ENCODE peak calls at places on chromosomes 12 and 14, in seven cellular contexts. S is heart left ventricle, U is tibial artery, T is brain microvascular endothelial cell, H is AG10803, F is stomach, W is GM23338. J is an unnamed sample.
A peak's percentile ranks its signal among the peaks of the same experiment; 100 is the strongest.

GRCh38 chr12:96810057-96810456 is 97.0 kb upstream of the NEDD1 start:
- DNase-seq in U (no peak), W (peak; percentile 11), T (no peak), H (no peak), S (no peak), F (no peak), J (peak; percentile 11)

GRCh38 chr12:128191380-128191779 is 75.6 kb upstream of the TMEM132C start:
- DNase-seq in W (no peak), T (no peak), H (no peak), S (no peak), F (no peak), U (no peak), J (no peak)

GRCh38 chr14:26008290-26008689 is 589.5 kb downstream of the NOVA1 start:
- DNase-seq in S (no peak), T (no peak), H (no peak), F (no peak), W (peak; percentile 91), U (no peak), J (no peak)

GRCh38 chr12:104360157-104360556 is 56.6 kb downstream of the EID3 start:
- DNase-seq in S (no peak), F (no peak), W (no peak), U (no peak), T (peak; percentile 45), H (no peak), J (no peak)

GRCh38 chr14:105200074-105200473 is 19.0 kb upstream of the NUDT14 start:
- DNase-seq in T (no peak), F (no peak), W (no peak), U (no peak), H (no peak), S (no peak), J (no peak)

GRCh38 chr12:41882144-41882805 is 262.4 kb downstream of the GXYLT1 start:
- DNase-seq in W (no peak), U (no peak), S (no peak), F (no peak), T (no peak), H (no peak), J (no peak)

GRCh38 chr12:9673404-9674225 is 4.1 kb downstream of the CLEC2D start:
- DNase-seq in U (peak; percentile 74), W (peak; percentile 27), T (peak; percentile 94), S (peak; percentile 67), H (peak; percentile 91), F (no peak), J (peak; percentile 96)

GRCh38 chr12:27237790-27238771 is 6.0 kb upstream of the STK38L start:
- DNase-seq in H (no peak), T (peak; percentile 18), F (no peak), U (no peak), S (no peak), W (no peak), J (no peak)

GRCh38 chr14:22039938-22040780 is 366.5 kb upstream of the OR4E1 start:
- DNase-seq in H (no peak), S (no peak), U (no peak), F (no peak), T (no peak), W (peak; percentile 27), J (no peak)

GRCh38 chr14:29461131-29461530 is 466.5 kb downstream of the PRKD1 start:
- DNase-seq in U (no peak), F (no peak), H (no peak), W (no peak), T (no peak), S (no peak), J (no peak)

GRCh38 chr14:23365353-23366162 is 586 bp upstream of the EFS start:
- DNase-seq in U (peak; percentile 66), S (no peak), T (no peak), H (no peak), F (peak; percentile 45), W (peak; percentile 70), J (peak; percentile 13)

GRCh38 chr14:59424707-59425106 is 40.5 kb downstream of the GPR135 start:
- DNase-seq in F (no peak), W (no peak), U (no peak), S (peak; percentile 80), H (peak; percentile 4), T (no peak), J (no peak)

GRCh38 chr14:104544362-104544761 is 35.2 kb upstream of the C14orf180 start:
- DNase-seq in W (no peak), T (no peak), F (no peak), S (no peak), H (no peak), U (no peak), J (no peak)

GRCh38 chr14:76717508-76717907 is 43.8 kb upstream of the VASH1 start:
- DNase-seq in U (no peak), S (no peak), H (no peak), F (no peak), T (no peak), W (no peak), J (no peak)

GRCh38 chr14:37608649-37609048 is 13.2 kb downstream of the TTC6 start:
- DNase-seq in F (no peak), H (no peak), W (no peak), T (no peak), S (no peak), U (no peak), J (no peak)

GRCh38 chr12:89863332-89863938 is 154.8 kb upstream of the ATP2B1 start:
- DNase-seq in H (no peak), T (no peak), F (no peak), S (no peak), W (no peak), U (no peak), J (no peak)

GRCh38 chr12:118714051-118714460 is 267.3 kb upstream of the SRRM4 start:
- DNase-seq in T (no peak), U (no peak), W (peak; percentile 93), H (no peak), F (no peak), S (no peak), J (no peak)

GRCh38 chr14:95885866-95886265 is 9.2 kb downstream of the TUNAR start:
- DNase-seq in U (no peak), F (peak; percentile 55), S (no peak), W (no peak), H (peak; percentile 3), T (no peak), J (peak; percentile 7)

GRCh38 chr14:55502746-55503284 is 62.4 kb upstream of the TBPL2 start:
- DNase-seq in S (no peak), T (no peak), U (no peak), F (no peak), W (no peak), H (no peak), J (no peak)

GRCh38 chr12:104219361-104219892 is 3.8 kb downstream of the TXNRD1 start:
- DNase-seq in T (peak; percentile 86), U (no peak), W (no peak), S (no peak), F (no peak), H (peak; percentile 99), J (peak; percentile 90)

GRCh38 chr12:108995370-108995992 is 25.4 kb downstream of the SVOP start:
- DNase-seq in H (no peak), T (no peak), U (peak; percentile 6), S (no peak), F (no peak), W (no peak), J (no peak)

GRCh38 chr12:54374555-54375257 is 9.8 kb downstream of the ZNF385A start:
- DNase-seq in S (peak; percentile 82), T (no peak), W (no peak), H (no peak), F (no peak), U (no peak), J (no peak)

GRCh38 chr12:46402451-46402850 is 29.9 kb upstream of the SLC38A2 start:
- DNase-seq in H (peak; percentile 97), S (no peak), W (no peak), U (peak; percentile 80), F (no peak), T (no peak), J (peak; percentile 92)

DNA sequence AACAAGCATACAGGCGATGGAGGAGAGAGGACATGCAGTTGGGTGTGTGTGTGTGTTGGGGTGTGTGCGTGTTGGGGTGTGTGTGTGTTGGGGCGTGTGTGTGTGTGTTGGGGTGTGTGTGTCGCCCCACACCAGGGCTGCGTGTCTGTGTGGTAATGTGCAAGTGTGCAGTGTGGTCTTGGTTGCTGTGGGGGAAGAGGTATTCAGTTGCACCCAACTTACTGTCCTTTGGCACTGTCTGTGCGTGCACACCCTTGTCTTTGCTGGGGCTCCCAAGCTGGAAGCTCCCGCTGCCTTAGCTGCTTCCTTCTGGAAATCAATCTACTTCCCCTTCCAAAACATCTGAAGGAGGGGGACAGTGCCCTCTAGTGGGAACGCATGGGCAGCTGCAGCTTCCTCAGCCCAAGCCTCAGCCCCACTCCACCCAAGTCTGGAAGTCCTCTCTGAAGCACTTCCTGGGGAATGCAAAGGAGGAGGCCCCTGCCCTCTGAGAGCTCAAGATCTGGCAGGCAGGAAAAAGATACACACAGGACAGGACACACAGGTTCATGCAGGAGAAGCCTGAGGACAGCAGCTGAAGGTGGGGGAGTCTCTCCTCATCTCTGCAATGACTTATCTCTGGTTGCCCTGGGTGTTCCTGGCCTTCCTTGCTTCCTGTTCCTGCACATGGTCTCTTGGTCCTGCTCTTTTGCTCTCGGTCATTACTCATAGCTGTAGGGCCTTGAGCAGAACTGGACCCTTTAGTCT is 13.1 kb downstream of the ASIC1 start:
- DNase-seq in S (peak; percentile 81), U (peak; percentile 85), T (peak; percentile 63), W (peak; percentile 89), H (peak; percentile 82), F (peak; percentile 83), J (peak; percentile 83)
- H3K4me3 ChIP-seq in S (no peak overlapping the region), U (no peak overlapping the region), T (no peak overlapping the region), W (no peak overlapping the region), H (no peak overlapping the region), F (no peak overlapping the region), J (no peak overlapping the region)

GRCh38 chr12:13046914-13047472 is 2.8 kb downstream of the FAM234B start:
- DNase-seq in W (no peak), H (no peak), F (no peak), T (no peak), U (no peak), S (no peak), J (no peak)

GRCh38 chr12:13044859-13045384 is 741 bp downstream of the FAM234B start:
- DNase-seq in H (no peak), U (no peak), T (no peak), W (no peak), S (no peak), F (no peak), J (peak; percentile 10)

GRCh38 chr12:13042666-13043230 is 1.4 kb upstream of the FAM234B start:
- DNase-seq in U (no peak), H (no peak), W (no peak), S (no peak), F (no peak), T (no peak), J (no peak)

GRCh38 chr12:13045816-13046215 is 1.6 kb downstream of the FAM234B start:
- DNase-seq in T (no peak), F (no peak), U (no peak), S (no peak), W (no peak), H (no peak), J (no peak)

GRCh38 chr12:13044002-13044858 is at the start of gene FAM234B:
- DNase-seq in H (peak; percentile 58), T (peak; percentile 40), U (peak; percentile 85), W (peak; percentile 84), S (peak; percentile 88), F (peak; percentile 76), J (peak; percentile 51)
- TF ChIP-seq CTCF in H (peak; percentile 11), T (no peak), U (no peak), W (peak; percentile 30), S (no peak), F (no peak), J (peak; percentile 15)

GRCh38 chr12:113514602-113515001 is 42.9 kb upstream of the LHX5 start:
- DNase-seq in F (no peak), H (no peak), W (no peak), U (no peak), T (no peak), S (no peak), J (no peak)
- H3K4me3 ChIP-seq in F (no peak overlapping the region), H (no peak overlapping the region), W (peak overlapping the region; percentile 55), U (no peak overlapping the region), T (no peak overlapping the region), S (no peak overlapping the region), J (no peak overlapping the region)

GRCh38 chr12:52241205-52241842 is 8.3 kb downstream of the KRT7 start:
- DNase-seq in F (no peak), T (no peak), U (no peak), H (no peak), S (no peak), W (peak; percentile 35), J (no peak)
- TF ChIP-seq CTCF in F (no peak), T (no peak), U (no peak), H (no peak), S (no peak), W (peak; percentile 21), J (no peak)

J was measured in astrocyte of the spinal cord.